ENCODE peak calls at places on chromosomes 12 and 14, in eight cellular contexts. X is sigmoid colon, Y is tibial nerve, U is suprapubic skin, N is stomach, O is A549, H is upper lobe of left lung, C is K562. G is an unnamed sample.

GRCh38 chr12:78797201-78797931 is 67.2 kb upstream of the SYT1 start:
- DNase-seq in C (no peak), U (no peak), X (no peak), N (no peak), Y (no peak), O (no peak), H (no peak), G (no peak)

GRCh38 chr14:36315159-36315853 is 5.1 kb downstream of the MBIP start:
- DNase-seq in O (no peak), C (no peak), N (no peak), Y (no peak), H (no peak), U (no peak), X (no peak), G (no peak)

GRCh38 chr12:122886851-122887816 is 8.8 kb downstream of the VPS37B start:
- DNase-seq in N (peak), C (peak), H (peak), Y (no peak), X (no peak), U (peak), O (peak), G (no peak)

GRCh38 chr12:106066051-106066705 is 72.6 kb downstream of the NUAK1 start:
- DNase-seq in H (no peak), N (no peak), U (no peak), O (no peak), X (no peak), Y (no peak), C (no peak), G (no peak)

GRCh38 chr12:13179159-13180074 is 17.1 kb upstream of the EMP1 start:
- DNase-seq in O (peak), C (no peak), H (peak), N (peak), U (peak), X (peak), Y (no peak), G (no peak)

GRCh38 chr14:91029451-91030217 is 30.8 kb downstream of the RPS6KA5 start:
- DNase-seq in Y (no peak), N (no peak), H (no peak), C (peak), O (no peak), X (no peak), U (no peak), G (no peak)

GRCh38 chr14:101243587-101244338 is 317.5 kb upstream of the DIO3 start:
- DNase-seq in Y (no peak), O (no peak), C (no peak), H (no peak), X (no peak), N (no peak), U (peak), G (no peak)

GRCh38 chr12:67459173-67459572 is 189.4 kb upstream of the DYRK2 start:
- DNase-seq in H (no peak), N (no peak), Y (no peak), U (no peak), O (no peak), C (no peak), X (no peak), G (no peak)

GRCh38 chr12:108033091-108033490 is 96.0 kb upstream of the WSCD2 start:
- DNase-seq in Y (no peak), N (no peak), X (no peak), U (no peak), H (no peak), O (no peak), C (no peak), G (no peak)

GRCh38 chr12:104072099-104072498 is 7.8 kb downstream of the HCFC2 start:
- DNase-seq in Y (no peak), C (no peak), N (no peak), O (no peak), H (no peak), X (no peak), U (no peak), G (no peak)

GRCh38 chr12:38983117-38983571 is 77.8 kb upstream of the CPNE8 start:
- DNase-seq in O (no peak), H (no peak), Y (no peak), U (no peak), C (no peak), X (no peak), N (no peak), G (no peak)

GRCh38 chr12:109065853-109066193 is 13.4 kb downstream of the USP30 start:
- DNase-seq in O (no peak), N (no peak), C (no peak), H (no peak), Y (no peak), U (no peak), X (no peak), G (no peak)

GRCh38 chr12:28063355-28063885 is 90.9 kb upstream of the PTHLH start:
- DNase-seq in H (no peak), O (no peak), X (no peak), U (no peak), Y (no peak), N (no peak), C (no peak), G (no peak)

GRCh38 chr12:54571166-54571856 is 17.1 kb downstream of the PPP1R1A start:
- DNase-seq in O (no peak), X (no peak), C (no peak), U (no peak), Y (no peak), N (no peak), H (no peak), G (no peak)

GRCh38 chr12:8018666-8019581 is 13.6 kb upstream of the FOXJ2 start:
- DNase-seq in C (peak), O (no peak), H (no peak), Y (no peak), N (no peak), U (no peak), X (no peak), G (no peak)

GRCh38 chr12:71411635-71412034 is 28.0 kb upstream of the LGR5 start:
- DNase-seq in Y (no peak), C (no peak), N (no peak), U (no peak), X (no peak), H (no peak), O (no peak), G (no peak)

GRCh38 chr14:104982548-104983230 is 2.9 kb upstream of the CLBA1 start:
- DNase-seq in Y (no peak), U (peak), C (no peak), H (no peak), X (peak), O (no peak), N (no peak), G (no peak)

GRCh38 chr14:30375280-30375892 is 183.6 kb upstream of the G2E3 start:
- DNase-seq in X (no peak), N (peak), H (peak), U (no peak), O (peak), C (peak), Y (peak), G (no peak)

GRCh38 chr14:85531594-85532391 is 1.8 kb downstream of the FLRT2 start:
- DNase-seq in X (peak), U (peak), O (peak), C (no peak), Y (peak), N (peak), H (peak), G (peak)

GRCh38 chr12:105256011-105256410 is 20.0 kb upstream of the APPL2 start:
- DNase-seq in N (no peak), C (no peak), X (no peak), Y (no peak), O (no peak), H (no peak), U (no peak), G (no peak)

GRCh38 chr14:61108742-61109141 is 127.7 kb downstream of the SLC38A6 start:
- DNase-seq in Y (no peak), C (no peak), U (no peak), H (no peak), O (no peak), X (no peak), N (no peak), G (no peak)

GRCh38 chr12:107684990-107685359 is 624 bp upstream of the PWP1 start:
- DNase-seq in N (no peak), H (no peak), U (no peak), O (peak), Y (no peak), C (peak), X (no peak), G (no peak)

GRCh38 chr12:4610481-4610880 is 38.4 kb downstream of the AKAP3 start:
- DNase-seq in C (no peak), Y (no peak), X (no peak), N (no peak), H (no peak), U (no peak), O (no peak), G (no peak)

GRCh38 chr12:105740970-105741725 is 397.6 kb downstream of the NUAK1 start:
- DNase-seq in H (no peak), C (no peak), U (no peak), X (peak), Y (no peak), O (no peak), N (no peak), G (peak)

GRCh38 chr12:25052191-25053020 is 103.5 kb upstream of the BCAT1 start:
- DNase-seq in X (no peak), U (no peak), Y (no peak), H (peak), O (no peak), C (peak), N (no peak), G (no peak)

GRCh38 chr14:20503905-20504304 is 1.4 kb upstream of the RNASE10 start:
- DNase-seq in U (no peak), N (no peak), X (no peak), Y (no peak), C (no peak), H (no peak), O (no peak), G (no peak)

GRCh38 chr14:65184032-65184764 is 81.9 kb upstream of the MAX start:
- DNase-seq in Y (no peak), H (no peak), U (no peak), N (no peak), X (no peak), C (no peak), O (no peak), G (no peak)

GRCh38 chr12:67394600-67394999 is 125.4 kb downstream of the CAND1 start:
- DNase-seq in U (no peak), H (peak), Y (peak), O (no peak), X (peak), N (no peak), C (no peak), G (peak)

GRCh38 chr12:131511391-131511802 is 199.5 kb upstream of the SFSWAP start:
- DNase-seq in X (no peak), N (no peak), C (no peak), Y (no peak), O (no peak), U (no peak), H (peak), G (no peak)

GRCh38 chr14:75881986-75882385 is 99.8 kb downstream of the TGFB3 start:
- DNase-seq in X (no peak), O (no peak), N (no peak), H (no peak), C (no peak), U (no peak), Y (no peak), G (no peak)

GRCh38 chr12:132986885-132987225 is 688 bp downstream of the ZNF26 start:
- DNase-seq in X (no peak), O (peak), U (no peak), H (no peak), C (no peak), N (no peak), Y (no peak), G (no peak)

GRCh38 chr14:99996951-99997571 is 68.2 kb upstream of the EVL start:
- DNase-seq in O (no peak), H (no peak), X (no peak), Y (no peak), U (no peak), N (no peak), C (no peak), G (no peak)

GRCh38 chr12:91620949-91621348 is 438.3 kb upstream of the DCN start:
- DNase-seq in N (no peak), O (no peak), H (no peak), Y (no peak), U (no peak), X (no peak), C (no peak), G (no peak)

GRCh38 chr12:8780389-8780788 is 42.0 kb upstream of the A2ML1 start:
- DNase-seq in C (peak), Y (no peak), N (no peak), U (no peak), H (no peak), X (no peak), O (peak), G (no peak)

GRCh38 chr14:34347683-34348082 is 114.4 kb downstream of the SPTSSA start:
- DNase-seq in O (no peak), N (no peak), U (no peak), X (no peak), C (no peak), Y (no peak), H (no peak), G (no peak)

GRCh38 chr12:99852666-99853065 is 132.1 kb downstream of the ANKS1B start:
- DNase-seq in U (no peak), H (no peak), X (no peak), N (no peak), O (no peak), C (no peak), Y (no peak), G (no peak)

GRCh38 chr12:123266679-123267277 is 4.9 kb downstream of the CDK2AP1 start:
- DNase-seq in C (no peak), N (no peak), Y (no peak), O (no peak), H (no peak), X (no peak), U (no peak), G (peak)

GRCh38 chr12:879641-880040 is 69.9 kb downstream of the RAD52 start:
- DNase-seq in U (no peak), X (no peak), Y (no peak), H (no peak), C (no peak), O (no peak), N (no peak), G (no peak)
- TF ChIP-seq EP300 in U (no peak), X (no peak), Y (no peak), H (no peak), C (no peak), O (no peak), N (no peak), G (no peak)

DNA sequence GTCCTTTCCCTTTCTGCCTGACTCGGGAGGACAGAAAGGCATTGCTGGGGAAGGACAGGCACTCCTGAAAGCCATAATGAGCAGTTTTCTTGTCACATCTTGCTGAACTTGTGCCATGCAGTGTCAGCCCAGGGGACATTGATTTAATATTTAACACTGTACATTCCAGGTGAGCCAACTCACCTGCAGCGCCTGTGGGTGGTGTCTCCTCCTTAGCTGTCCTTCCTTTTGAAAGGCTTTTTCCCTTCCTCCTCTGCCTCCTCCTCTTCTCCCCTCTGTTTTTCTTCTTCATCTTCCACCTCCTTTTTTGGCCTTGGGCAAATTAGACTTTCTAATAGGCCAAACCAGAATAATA is 13.0 kb downstream of the MYRFL start:
- DNase-seq in C (no peak), X (no peak), Y (no peak), N (no peak), U (no peak), H (no peak), O (no peak), G (no peak)
- TF ChIP-seq EP300 in C (no peak), X (no peak), Y (no peak), N (no peak), U (no peak), H (no peak), O (no peak), G (no peak)

GRCh38 chr14:63394432-63394831 is 75.7 kb upstream of the GPHB5 start:
- DNase-seq in N (no peak), H (no peak), O (no peak), C (no peak), U (no peak), Y (no peak), X (no peak), G (no peak)

GRCh38 chr14:63393002-63393401 is 74.3 kb upstream of the GPHB5 start:
- DNase-seq in X (no peak), U (no peak), Y (no peak), C (no peak), N (no peak), O (no peak), H (no peak), G (no peak)

GRCh38 chr14:63387691-63388090 is 69.0 kb upstream of the GPHB5 start:
- DNase-seq in Y (no peak), X (no peak), H (no peak), C (no peak), U (no peak), N (no peak), O (no peak), G (no peak)

GRCh38 chr14:63383776-63384367 is 65.1 kb upstream of the GPHB5 start:
- DNase-seq in U (no peak), Y (no peak), H (no peak), N (no peak), C (no peak), X (no peak), O (no peak), G (no peak)

GRCh38 chr14:63388766-63389431 is 70.2 kb upstream of the GPHB5 start:
- DNase-seq in H (peak), Y (peak), O (peak), X (peak), U (no peak), C (peak), N (peak), G (peak)
- TF ChIP-seq EP300 in H (no peak), Y (no peak), O (no peak), X (no peak), U (no peak), C (no peak), N (no peak), G (no peak)

GRCh38 chr14:28755930-28756895 is 10.4 kb upstream of the FOXG1 start:
- DNase-seq in X (no peak), C (no peak), U (no peak), Y (no peak), H (no peak), O (no peak), N (no peak), G (no peak)

GRCh38 chr14:28751467-28752058 is 15.0 kb upstream of the FOXG1 start:
- DNase-seq in U (no peak), X (no peak), Y (no peak), H (no peak), O (peak), C (peak), N (peak), G (no peak)

GRCh38 chr14:28755198-28755794 is 11.3 kb upstream of the FOXG1 start:
- DNase-seq in H (no peak), X (no peak), U (no peak), N (no peak), C (no peak), Y (no peak), O (no peak), G (no peak)

GRCh38 chr14:28756896-28757570 is 9.6 kb upstream of the FOXG1 start:
- DNase-seq in Y (no peak), H (no peak), N (no peak), U (no peak), X (no peak), C (no peak), O (peak), G (no peak)

DNA sequence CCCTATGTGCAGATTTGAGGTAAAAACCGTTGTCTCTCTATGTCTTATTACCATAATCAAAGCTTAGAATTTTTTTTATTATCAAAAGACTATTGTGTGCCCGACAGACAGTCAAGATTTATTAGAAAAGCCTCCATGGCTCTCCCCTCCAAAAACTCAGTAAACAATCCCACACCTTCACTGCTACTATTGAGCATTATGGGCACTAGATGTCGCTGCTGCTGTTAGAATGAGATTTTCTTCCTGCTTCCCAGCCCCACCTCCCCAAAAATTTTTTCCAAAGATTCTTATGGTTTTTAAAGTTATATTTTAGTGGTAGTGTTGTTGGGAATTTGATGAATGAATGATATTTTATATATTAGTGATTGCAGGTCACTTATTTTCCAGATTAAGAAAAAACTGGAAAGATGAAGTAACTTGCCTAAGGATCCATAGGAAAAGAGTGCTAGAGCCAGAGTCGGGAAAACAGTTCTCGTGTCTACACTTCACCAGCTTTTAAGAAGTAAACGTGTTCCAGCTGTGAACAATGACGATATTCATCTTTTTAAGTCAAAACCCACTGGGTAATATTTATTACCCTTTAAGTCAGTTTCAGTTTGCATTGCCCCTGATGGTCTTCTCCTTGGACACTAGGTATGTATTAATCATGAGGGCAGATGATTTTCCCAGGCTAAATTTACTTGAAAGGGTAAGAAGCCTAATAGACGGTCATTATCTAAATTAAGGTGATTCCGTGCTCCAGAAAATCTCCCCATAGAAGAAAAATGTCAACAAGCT is 12.2 kb upstream of the FOXG1 start:
- DNase-seq in C (peak), X (no peak), Y (no peak), O (peak), N (no peak), U (no peak), H (no peak), G (no peak)
- TF ChIP-seq EP300 in C (no peak), X (no peak), Y (no peak), O (no peak), N (no peak), U (no peak), H (no peak), G (no peak)

GRCh38 chr14:55129086-55129427 is at the start of gene LGALS3:
- DNase-seq in C (peak), U (peak), X (peak), N (peak), O (peak), Y (peak), H (peak), G (peak)

GRCh38 chr14:55131782-55132181 is 2.7 kb downstream of the LGALS3 start:
- DNase-seq in X (no peak), Y (no peak), U (no peak), O (no peak), N (no peak), H (no peak), C (no peak), G (no peak)

GRCh38 chr14:55128386-55129085 is 516 bp upstream of the LGALS3 start:
- DNase-seq in H (no peak), N (no peak), U (no peak), X (no peak), Y (no peak), O (no peak), C (no peak), G (no peak)

GRCh38 chr14:55129428-55130193 is 559 bp downstream of the LGALS3 start:
- DNase-seq in X (peak), U (peak), C (no peak), H (peak), O (peak), Y (peak), N (peak), G (peak)

GRCh38 chr14:55130194-55130550 is 1.1 kb downstream of the LGALS3 start:
- DNase-seq in Y (no peak), N (peak), X (no peak), H (no peak), C (no peak), O (peak), U (no peak), G (no peak)
- TF ChIP-seq EP300 in Y (no peak), N (no peak), X (no peak), H (no peak), C (no peak), O (no peak), U (no peak), G (no peak)

GRCh38 chr12:10205251-10205807 is 7.3 kb upstream of the GABARAPL1 start:
- DNase-seq in H (no peak), C (no peak), Y (no peak), O (no peak), N (no peak), X (no peak), U (no peak), G (no peak)
- TF ChIP-seq EP300 in H (no peak), C (no peak), Y (no peak), O (no peak), N (no peak), X (no peak), U (no peak), G (no peak)